ENCODE peak calls at places on chromosomes 7 and 10, in five cellular contexts. One of them, this sample, is unnamed.

GRCh38 chr7:2924866-2925840 is 81.0 kb upstream of the GNA12 start:
- DNase-seq in K562: peak
- DNase-seq in GM12891: no peak
- DNase-seq in SK-N-SH: no peak
- DNase-seq in HepG2: no peak
- DNase-seq in this sample: no peak

GRCh38 chr7:33686001-33686591 is 219.2 kb upstream of the BMPER start:
- DNase-seq in K562: peak
- DNase-seq in GM12891: no peak
- DNase-seq in SK-N-SH: peak
- DNase-seq in HepG2: no peak
- DNase-seq in this sample: no peak

GRCh38 chr7:142632291-142633134 is 116.8 kb upstream of the PRSS1 start:
- DNase-seq in K562: peak
- DNase-seq in GM12891: peak
- DNase-seq in SK-N-SH: peak
- DNase-seq in HepG2: peak
- DNase-seq in this sample: peak

GRCh38 chr7:123004931-123005330 is 9.4 kb upstream of the TAS2R16 start:
- DNase-seq in K562: no peak
- DNase-seq in GM12891: no peak
- DNase-seq in SK-N-SH: no peak
- DNase-seq in HepG2: no peak
- DNase-seq in this sample: no peak

GRCh38 chr10:99435986-99436633 is 5.7 kb upstream of the GOT1 start:
- DNase-seq in K562: peak
- DNase-seq in GM12891: no peak
- DNase-seq in SK-N-SH: peak
- DNase-seq in HepG2: peak
- DNase-seq in this sample: no peak

GRCh38 chr7:136045181-136045580 is 68.0 kb upstream of the MTPN start:
- DNase-seq in K562: no peak
- DNase-seq in GM12891: no peak
- DNase-seq in SK-N-SH: no peak
- DNase-seq in HepG2: no peak
- DNase-seq in this sample: no peak

GRCh38 chr7:39700932-39701331 is 77.6 kb downstream of the RALA start:
- DNase-seq in K562: no peak
- DNase-seq in GM12891: no peak
- DNase-seq in SK-N-SH: no peak
- DNase-seq in HepG2: no peak
- DNase-seq in this sample: no peak

GRCh38 chr10:2985729-2986232 is 81.6 kb upstream of the PFKP start:
- DNase-seq in K562: peak
- DNase-seq in GM12891: no peak
- DNase-seq in SK-N-SH: no peak
- DNase-seq in HepG2: no peak
- DNase-seq in this sample: no peak

GRCh38 chr10:3948843-3949242 is 163.8 kb upstream of the KLF6 start:
- DNase-seq in K562: no peak
- DNase-seq in GM12891: no peak
- DNase-seq in SK-N-SH: peak
- DNase-seq in HepG2: no peak
- DNase-seq in this sample: no peak

GRCh38 chr7:43834463-43835251 is 34.7 kb downstream of the MRPS24 start:
- DNase-seq in K562: peak
- DNase-seq in GM12891: no peak
- DNase-seq in SK-N-SH: no peak
- DNase-seq in HepG2: no peak
- DNase-seq in this sample: no peak

GRCh38 chr7:156368053-156368452 is 272.5 kb upstream of the RNF32 start:
- DNase-seq in K562: no peak
- DNase-seq in GM12891: no peak
- DNase-seq in SK-N-SH: no peak
- DNase-seq in HepG2: no peak
- DNase-seq in this sample: no peak

GRCh38 chr10:43064331-43065075 is 12.4 kb upstream of the RET start:
- DNase-seq in K562: no peak
- DNase-seq in GM12891: no peak
- DNase-seq in SK-N-SH: no peak
- DNase-seq in HepG2: no peak
- DNase-seq in this sample: no peak

GRCh38 chr7:2952316-2952715 is 91.4 kb downstream of the CARD11 start:
- DNase-seq in K562: no peak
- DNase-seq in GM12891: no peak
- DNase-seq in SK-N-SH: no peak
- DNase-seq in HepG2: no peak
- DNase-seq in this sample: no peak

GRCh38 chr10:73232887-73233286 is 14.2 kb downstream of the DNAJC9 start:
- DNase-seq in K562: peak
- DNase-seq in GM12891: no peak
- DNase-seq in SK-N-SH: no peak
- DNase-seq in HepG2: no peak
- DNase-seq in this sample: no peak

GRCh38 chr10:29243750-29244149 is 45.1 kb upstream of the LYZL1 start:
- DNase-seq in K562: peak
- DNase-seq in GM12891: no peak
- DNase-seq in SK-N-SH: no peak
- DNase-seq in HepG2: no peak
- DNase-seq in this sample: no peak

GRCh38 chr7:150471886-150472285 is 21.5 kb downstream of the GIMAP8 start:
- DNase-seq in K562: no peak
- DNase-seq in GM12891: no peak
- DNase-seq in SK-N-SH: no peak
- DNase-seq in HepG2: no peak
- DNase-seq in this sample: no peak

GRCh38 chr10:86291616-86292340 is 74.8 kb downstream of the GRID1 start:
- DNase-seq in K562: no peak
- DNase-seq in GM12891: no peak
- DNase-seq in SK-N-SH: peak
- DNase-seq in HepG2: no peak
- DNase-seq in this sample: no peak

GRCh38 chr7:2387897-2388636 is 15.3 kb upstream of the CHST12 start:
- DNase-seq in K562: no peak
- DNase-seq in GM12891: no peak
- DNase-seq in SK-N-SH: no peak
- DNase-seq in HepG2: no peak
- DNase-seq in this sample: no peak

GRCh38 chr7:9937944-9938631 is 1035.6 kb upstream of the PHF14 start:
- DNase-seq in K562: peak
- DNase-seq in GM12891: no peak
- DNase-seq in SK-N-SH: no peak
- DNase-seq in HepG2: no peak
- DNase-seq in this sample: no peak

GRCh38 chr7:155007947-155008346 is 5.0 kb upstream of the PAXIP1 start:
- DNase-seq in K562: peak
- DNase-seq in GM12891: no peak
- DNase-seq in SK-N-SH: peak
- DNase-seq in HepG2: peak
- DNase-seq in this sample: no peak

GRCh38 chr7:135185471-135186260 is 15.2 kb upstream of the CYREN start:
- DNase-seq in K562: no peak
- DNase-seq in GM12891: no peak
- DNase-seq in SK-N-SH: no peak
- DNase-seq in HepG2: no peak
- DNase-seq in this sample: no peak

GRCh38 chr10:128411624-128412023 is 285.4 kb upstream of the MKI67 start:
- DNase-seq in K562: no peak
- DNase-seq in GM12891: no peak
- DNase-seq in SK-N-SH: no peak
- DNase-seq in HepG2: no peak
- DNase-seq in this sample: no peak

GRCh38 chr10:62050941-62051433 is 149.5 kb downstream of the ARID5B start:
- DNase-seq in K562: peak
- DNase-seq in GM12891: no peak
- DNase-seq in SK-N-SH: no peak
- DNase-seq in HepG2: peak
- DNase-seq in this sample: no peak

GRCh38 chr10:126243976-126244375 is 144.3 kb downstream of the ADAM12 start:
- DNase-seq in K562: no peak
- DNase-seq in GM12891: no peak
- DNase-seq in SK-N-SH: no peak
- DNase-seq in HepG2: no peak
- DNase-seq in this sample: no peak

GRCh38 chr7:2705371-2706096 is 17.5 kb downstream of the AMZ1 start:
- DNase-seq in K562: no peak
- DNase-seq in GM12891: no peak
- DNase-seq in SK-N-SH: no peak
- DNase-seq in HepG2: no peak
- DNase-seq in this sample: no peak

GRCh38 chr7:156275292-156275691 is 365.3 kb upstream of the RNF32 start:
- DNase-seq in K562: no peak
- DNase-seq in GM12891: no peak
- DNase-seq in SK-N-SH: no peak
- DNase-seq in HepG2: no peak
- DNase-seq in this sample: no peak

GRCh38 chr7:83119002-83119358 is 43.7 kb downstream of the PCLO start:
- DNase-seq in K562: no peak
- DNase-seq in GM12891: no peak
- DNase-seq in SK-N-SH: no peak
- DNase-seq in HepG2: no peak
- DNase-seq in this sample: no peak

GRCh38 chr7:28037220-28038010 is 143.2 kb downstream of the JAZF1 start:
- DNase-seq in K562: peak
- DNase-seq in GM12891: no peak
- DNase-seq in SK-N-SH: no peak
- DNase-seq in HepG2: peak
- DNase-seq in this sample: no peak

GRCh38 chr10:45410807-45411606 is 37.0 kb downstream of the ALOX5 start:
- DNase-seq in K562: peak
- DNase-seq in GM12891: no peak
- DNase-seq in SK-N-SH: no peak
- DNase-seq in HepG2: no peak
- DNase-seq in this sample: no peak

GRCh38 chr10:73858013-73858708 is 16.2 kb downstream of the CAMK2G start:
- DNase-seq in K562: no peak
- DNase-seq in GM12891: no peak
- DNase-seq in SK-N-SH: no peak
- DNase-seq in HepG2: no peak
- DNase-seq in this sample: no peak

GRCh38 chr10:15856328-15857000 is 3.8 kb downstream of the MINDY3 start:
- DNase-seq in K562: peak
- DNase-seq in GM12891: no peak
- DNase-seq in SK-N-SH: peak
- DNase-seq in HepG2: no peak
- DNase-seq in this sample: no peak

GRCh38 chr10:70078937-70079336 is 26.3 kb downstream of the MACROH2A2 start:
- DNase-seq in K562: no peak
- DNase-seq in GM12891: no peak
- DNase-seq in SK-N-SH: no peak
- DNase-seq in HepG2: no peak
- DNase-seq in this sample: no peak

GRCh38 chr10:19845963-19846362 is 29.7 kb downstream of the PLXDC2 start:
- DNase-seq in K562: no peak
- DNase-seq in GM12891: no peak
- DNase-seq in SK-N-SH: no peak
- DNase-seq in HepG2: no peak
- DNase-seq in this sample: no peak

DNA sequence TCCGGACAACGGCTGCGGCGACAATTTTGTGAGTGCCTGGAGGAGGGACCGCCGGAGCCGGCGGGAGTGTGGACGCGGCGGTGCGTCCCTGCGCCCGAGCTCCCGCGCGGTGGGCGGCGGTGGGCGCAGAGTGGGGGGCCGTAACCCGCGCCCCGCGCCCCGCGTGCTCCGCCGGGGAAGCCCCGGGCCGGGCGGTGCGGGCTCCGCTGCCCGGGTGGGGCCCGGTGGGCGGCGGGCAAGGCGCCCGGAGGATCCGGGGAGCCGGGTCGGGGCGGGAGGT is 425 bp downstream of the MTURN start:
- DNase-seq in K562: no peak
- DNase-seq in GM12891: no peak
- DNase-seq in SK-N-SH: peak
- DNase-seq in HepG2: no peak
- DNase-seq in this sample: no peak
- TF ChIP-seq TAF1 in K562: no peak
- TF ChIP-seq TAF1 in GM12891: no peak
- TF ChIP-seq TAF1 in SK-N-SH: no peak
- TF ChIP-seq TAF1 in HepG2: no peak
- TF ChIP-seq TAF1 in this sample: no peak

GRCh38 chr10:132677905-132678298 is 108.0 kb downstream of the NKX6-2 start:
- DNase-seq in K562: no peak
- DNase-seq in GM12891: no peak
- DNase-seq in SK-N-SH: no peak
- DNase-seq in HepG2: no peak
- DNase-seq in this sample: no peak

GRCh38 chr10:132679217-132679595 is 106.7 kb downstream of the NKX6-2 start:
- DNase-seq in K562: no peak
- DNase-seq in GM12891: no peak
- DNase-seq in SK-N-SH: no peak
- DNase-seq in HepG2: no peak
- DNase-seq in this sample: no peak

GRCh38 chr10:132678436-132679216 is 107.3 kb downstream of the NKX6-2 start:
- DNase-seq in K562: no peak
- DNase-seq in GM12891: no peak
- DNase-seq in SK-N-SH: no peak
- DNase-seq in HepG2: no peak
- DNase-seq in this sample: no peak

GRCh38 chr10:132676193-132676891 is 109.6 kb downstream of the NKX6-2 start:
- DNase-seq in K562: no peak
- DNase-seq in GM12891: no peak
- DNase-seq in SK-N-SH: no peak
- DNase-seq in HepG2: peak
- DNase-seq in this sample: no peak

GRCh38 chr10:132677096-132677904 is 108.6 kb downstream of the NKX6-2 start:
- DNase-seq in K562: no peak
- DNase-seq in GM12891: no peak
- DNase-seq in SK-N-SH: no peak
- DNase-seq in HepG2: no peak
- DNase-seq in this sample: no peak
- TF ChIP-seq POLR2AphosphoS5 in K562: no peak
- TF ChIP-seq POLR2AphosphoS5 in GM12891: no peak
- TF ChIP-seq POLR2AphosphoS5 in SK-N-SH: no peak
- TF ChIP-seq POLR2AphosphoS5 in HepG2: no peak
- TF ChIP-seq POLR2AphosphoS5 in this sample: no peak

GRCh38 chr10:60757422-60757895 is 20.8 kb upstream of the CDK1 start:
- DNase-seq in K562: no peak
- DNase-seq in GM12891: no peak
- DNase-seq in SK-N-SH: no peak
- DNase-seq in HepG2: no peak
- DNase-seq in this sample: no peak

GRCh38 chr10:60762554-60762953 is 15.7 kb upstream of the CDK1 start:
- DNase-seq in K562: no peak
- DNase-seq in GM12891: no peak
- DNase-seq in SK-N-SH: no peak
- DNase-seq in HepG2: no peak
- DNase-seq in this sample: no peak

GRCh38 chr10:60759181-60759580 is 19.1 kb upstream of the CDK1 start:
- DNase-seq in K562: no peak
- DNase-seq in GM12891: no peak
- DNase-seq in SK-N-SH: no peak
- DNase-seq in HepG2: no peak
- DNase-seq in this sample: no peak

GRCh38 chr10:60760711-60761210 is 17.5 kb upstream of the CDK1 start:
- DNase-seq in K562: no peak
- DNase-seq in GM12891: no peak
- DNase-seq in SK-N-SH: no peak
- DNase-seq in HepG2: no peak
- DNase-seq in this sample: no peak
- TF ChIP-seq TAF1 in K562: no peak
- TF ChIP-seq TAF1 in GM12891: no peak
- TF ChIP-seq TAF1 in SK-N-SH: no peak
- TF ChIP-seq TAF1 in HepG2: no peak
- TF ChIP-seq TAF1 in this sample: no peak

GRCh38 chr7:128781851-128782250 is 6.3 kb upstream of the OPN1SW start:
- DNase-seq in K562: no peak
- DNase-seq in GM12891: no peak
- DNase-seq in SK-N-SH: no peak
- DNase-seq in HepG2: no peak
- DNase-seq in this sample: no peak
- TF ChIP-seq POLR2AphosphoS5 in K562: no peak
- TF ChIP-seq POLR2AphosphoS5 in GM12891: no peak
- TF ChIP-seq POLR2AphosphoS5 in SK-N-SH: no peak
- TF ChIP-seq POLR2AphosphoS5 in HepG2: no peak
- TF ChIP-seq POLR2AphosphoS5 in this sample: no peak

This sample was measured in GM12892.